ENCODE peak calls at places on chromosome 6, in nine cellular contexts. R is pancreas; K is thyroid gland; X is naive thymus-derived CD4-positive, alpha-beta T cell; P is A549; S is ascending aorta; J is right lobe of liver; T is ovary; N is heart left ventricle. A is an unnamed sample.

GRCh38 chr6:32216292-32216691 is 7.6 kb downstream of the NOTCH4 start:
- DNase-seq in T (no peak), K (no peak), S (no peak), X (no peak), R (no peak), J (no peak), N (no peak), P (no peak), A (no peak)

GRCh38 chr6:36068603-36069002 is 41.0 kb downstream of the MAPK14 start:
- DNase-seq in K (no peak), P (no peak), T (no peak), N (no peak), X (no peak), J (no peak), R (no peak), S (no peak), A (no peak)

GRCh38 chr6:29708432-29709177 is 14.6 kb upstream of the HLA-F start:
- DNase-seq in R (no peak), P (no peak), X (peak; percentile 96), K (no peak), S (no peak), T (no peak), N (no peak), J (no peak), A (no peak)

GRCh38 chr6:4066029-4066755 is 12.7 kb downstream of the FAM217A start:
- DNase-seq in X (no peak), N (no peak), S (no peak), J (no peak), T (no peak), P (no peak), R (no peak), K (no peak), A (no peak)

GRCh38 chr6:11918739-11919605 is 93.1 kb upstream of the HIVEP1 start:
- DNase-seq in S (no peak), T (no peak), P (no peak), K (no peak), R (no peak), N (no peak), J (no peak), X (no peak), A (no peak)

GRCh38 chr6:142045380-142046270 is 87.1 kb upstream of the GJE1 start:
- DNase-seq in J (no peak), S (no peak), X (no peak), R (no peak), P (no peak), T (no peak), K (no peak), N (no peak), A (no peak)

GRCh38 chr6:85574932-85575598 is 18.6 kb downstream of the SNX14 start:
- DNase-seq in T (no peak), J (no peak), R (no peak), X (no peak), N (no peak), K (no peak), S (no peak), P (no peak), A (no peak)

GRCh38 chr6:11458509-11458908 is 79.0 kb upstream of the TMEM170B start:
- DNase-seq in J (no peak), X (no peak), R (no peak), P (no peak), N (no peak), K (no peak), T (no peak), S (no peak), A (no peak)

GRCh38 chr6:142899101-142899760 is 45.7 kb downstream of the HIVEP2 start:
- DNase-seq in S (no peak), R (no peak), J (no peak), T (no peak), X (no peak), K (no peak), N (no peak), P (no peak), A (no peak)

GRCh38 chr6:39389372-39389767 is 66.9 kb upstream of the KCNK16 start:
- DNase-seq in S (no peak), X (no peak), J (no peak), T (no peak), P (peak; percentile 4), R (no peak), N (no peak), K (no peak), A (no peak)

GRCh38 chr6:124022641-124023040 is 219.0 kb downstream of the NKAIN2 start:
- DNase-seq in P (no peak), S (no peak), K (no peak), T (no peak), R (no peak), X (no peak), J (no peak), N (no peak), A (no peak)

GRCh38 chr6:135251416-135251815 is 70.3 kb downstream of the MYB start:
- DNase-seq in S (no peak), X (no peak), P (no peak), R (no peak), N (no peak), K (no peak), J (no peak), T (no peak), A (no peak)

GRCh38 chr6:166167801-166168615 is at the start of gene TBXT:
- DNase-seq in J (no peak), P (peak; percentile 21), X (no peak), N (no peak), R (no peak), T (no peak), K (peak; percentile 11), S (no peak), A (no peak)

GRCh38 chr6:37353761-37354525 is at the start of gene RNF8:
- DNase-seq in K (peak; percentile 94), X (peak; percentile 87), J (peak; percentile 94), S (peak; percentile 43), R (peak; percentile 97), T (peak; percentile 91), N (peak; percentile 96), P (peak; percentile 90), A (peak; percentile 75)

DNA sequence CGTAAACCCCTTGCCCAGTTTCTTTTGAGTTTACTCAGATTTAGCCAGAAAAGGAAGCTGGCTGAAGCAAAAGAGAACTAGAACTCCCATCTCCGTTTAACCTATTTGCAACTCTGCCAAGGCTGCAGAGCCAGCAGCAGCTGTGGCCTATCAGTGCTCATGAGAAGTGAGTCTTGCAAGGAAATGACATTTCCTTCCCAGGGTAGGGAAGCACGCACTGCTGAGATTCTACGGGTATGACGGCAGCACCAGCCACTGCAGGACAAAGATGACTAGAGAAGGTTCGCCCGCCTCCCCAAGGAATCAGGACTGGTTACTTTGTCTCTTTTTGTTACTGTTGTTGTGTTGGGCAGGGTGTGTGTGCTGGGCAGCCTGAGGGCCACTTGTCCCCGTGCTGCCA is 47.6 kb downstream of the PPP1R3G start:
- DNase-seq in J (no peak), P (no peak), X (no peak), S (peak; percentile 26), R (no peak), T (peak; percentile 70), N (peak; percentile 73), K (peak; percentile 54), A (peak; percentile 36)
- H3K27ac ChIP-seq in J (peak overlapping the region; percentile 36), P (no peak overlapping the region), X (no peak overlapping the region), S (no peak overlapping the region), R (no peak overlapping the region), T (peak overlapping the region; percentile 21), N (peak overlapping the region; percentile 53), K (peak overlapping the region; percentile 69), A (no peak overlapping the region)

GRCh38 chr6:110816677-110817076 is 1.4 kb upstream of the CDK19 start:
- DNase-seq in P (no peak), T (peak; percentile 29), N (no peak), K (no peak), J (no peak), X (no peak), R (no peak), S (no peak), A (no peak)
- H3K27ac ChIP-seq in P (no peak overlapping the region), T (no peak overlapping the region), N (no peak overlapping the region), K (no peak overlapping the region), J (no peak overlapping the region), X (no peak overlapping the region), R (no peak overlapping the region), S (no peak overlapping the region), A (no peak overlapping the region)

GRCh38 chr6:53919881-53920360 is 125.1 kb downstream of the LRRC1 start:
- DNase-seq in P (no peak), X (no peak), J (no peak), K (no peak), R (no peak), N (no peak), T (no peak), S (no peak), A (no peak)

GRCh38 chr6:53922571-53922981 is 127.8 kb downstream of the LRRC1 start:
- DNase-seq in T (no peak), S (no peak), X (no peak), N (no peak), J (no peak), P (no peak), K (peak; percentile 82), R (no peak), A (no peak)

GRCh38 chr6:53920881-53921280 is 126.1 kb downstream of the LRRC1 start:
- DNase-seq in P (no peak), S (no peak), T (no peak), J (no peak), X (no peak), R (no peak), N (no peak), K (peak; percentile 71), A (no peak)

GRCh38 chr6:53924277-53924676 is 129.5 kb downstream of the LRRC1 start:
- DNase-seq in P (no peak), S (no peak), T (no peak), K (no peak), R (no peak), N (no peak), J (no peak), X (no peak), A (no peak)

DNA sequence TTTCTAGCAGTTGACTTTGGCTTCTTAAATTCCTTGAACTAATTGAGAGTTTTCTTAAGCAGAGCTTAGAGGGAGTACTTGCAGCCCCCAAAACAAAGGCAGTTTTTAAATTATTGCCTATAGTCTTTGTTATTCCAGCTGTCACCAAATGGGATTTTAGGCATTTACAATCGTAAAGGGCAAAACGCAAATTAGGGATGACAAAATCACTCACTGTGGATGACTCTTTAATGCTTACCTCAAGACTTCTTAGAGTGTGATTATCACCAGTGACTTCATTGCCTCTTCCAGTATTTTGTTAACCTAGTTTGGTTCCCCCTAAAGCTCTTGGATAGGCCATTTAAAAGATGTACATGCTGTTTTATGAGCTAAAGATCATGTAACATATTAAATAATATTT is 126.8 kb downstream of the LRRC1 start:
- DNase-seq in J (no peak), T (no peak), S (no peak), N (no peak), R (no peak), K (no peak), X (no peak), P (no peak), A (no peak)
- H3K27ac ChIP-seq in J (no peak overlapping the region), T (no peak overlapping the region), S (no peak overlapping the region), N (no peak overlapping the region), R (no peak overlapping the region), K (peak overlapping the region; percentile 80), X (no peak overlapping the region), P (no peak overlapping the region), A (no peak overlapping the region)

GRCh38 chr6:131270534-131270933 is 135.3 kb downstream of the AKAP7 start:
- DNase-seq in S (no peak), R (no peak), K (no peak), P (no peak), J (no peak), N (no peak), T (no peak), X (no peak), A (no peak)

GRCh38 chr6:131269565-131270391 is 134.5 kb downstream of the AKAP7 start:
- DNase-seq in S (no peak), P (no peak), N (no peak), X (no peak), J (no peak), K (no peak), R (no peak), T (no peak), A (no peak)

GRCh38 chr6:131275273-131275672 is 140.0 kb downstream of the AKAP7 start:
- DNase-seq in K (no peak), P (no peak), X (no peak), R (no peak), S (no peak), J (no peak), N (no peak), T (no peak), A (no peak)
- H3K27ac ChIP-seq in K (no peak overlapping the region), P (no peak overlapping the region), X (no peak overlapping the region), R (no peak overlapping the region), S (no peak overlapping the region), J (no peak overlapping the region), N (no peak overlapping the region), T (no peak overlapping the region), A (no peak overlapping the region)

A was measured in substantia nigra.